ENCODE peak calls at places on chromosomes 1 and 21, in five cellular contexts. M, P, N, B and Y are unnamed samples. For H3K79me2, the result is how much of the 10 kb centered on the place peaks cover.

GRCh38 chr1:202203238-202204039 is 9.8 kb downstream of the LGR6 start:
- DNase-seq in M (no peak), P (no peak), N (no peak), B (no peak), Y (no peak)

GRCh38 chr21:39673736-39674135 is 61.0 kb downstream of the B3GALT5 start:
- DNase-seq in M (no peak), P (no peak), N (no peak), B (no peak), Y (no peak)

GRCh38 chr1:8583031-8583430 is 234.4 kb downstream of the RERE start:
- DNase-seq in M (no peak), P (no peak), N (no peak), B (no peak), Y (no peak)

GRCh38 chr1:3391711-3392110 is 62.8 kb upstream of the ARHGEF16 start:
- DNase-seq in M (no peak), P (no peak), N (no peak), B (peak), Y (no peak)

GRCh38 chr1:2132222-2133038 is 62.1 kb downstream of the FAAP20 start:
- DNase-seq in M (peak), P (peak), N (peak), B (peak), Y (peak)

GRCh38 chr1:99173282-99173681 is 91.0 kb upstream of the PLPPR4 start:
- DNase-seq in M (no peak), P (peak), N (no peak), B (no peak), Y (peak)

GRCh38 chr1:32736812-32737791 is 34.5 kb upstream of the SYNC start:
- DNase-seq in M (no peak), P (no peak), N (peak), B (peak), Y (no peak)

GRCh38 chr1:154222918-154223317 is 2.2 kb downstream of the UBAP2L start:
- DNase-seq in M (no peak), P (no peak), N (no peak), B (no peak), Y (peak)

GRCh38 chr1:109361649-109362048 is 36.1 kb downstream of the SORT1 start:
- DNase-seq in M (peak), P (peak), N (no peak), B (no peak), Y (peak)

GRCh38 chr1:64572222-64572900 is 102.4 kb downstream of the CACHD1 start:
- DNase-seq in M (no peak), P (no peak), N (no peak), B (peak), Y (no peak)

GRCh38 chr1:31591425-31592093 is 15.2 kb downstream of the TINAGL1 start:
- DNase-seq in M (peak), P (peak), N (no peak), B (no peak), Y (peak)

GRCh38 chr1:226598455-226598849 is 49.9 kb downstream of the STUM start:
- DNase-seq in M (no peak), P (no peak), N (no peak), B (no peak), Y (no peak)

GRCh38 chr1:81213279-81213678 is 587.5 kb upstream of the ADGRL2 start:
- DNase-seq in M (no peak), P (no peak), N (no peak), B (no peak), Y (no peak)

GRCh38 chr21:34202553-34203332 is 129.4 kb downstream of the MRPS6 start:
- DNase-seq in M (no peak), P (no peak), N (peak), B (peak), Y (no peak)

GRCh38 chr1:8133657-8134430 is 107.7 kb upstream of the ERRFI1 start:
- DNase-seq in M (peak), P (peak), N (no peak), B (no peak), Y (peak)

GRCh38 chr1:56644064-56644940 is 812 bp upstream of the PRKAA2 start:
- DNase-seq in M (no peak), P (no peak), N (peak), B (peak), Y (peak)

GRCh38 chr1:17649371-17650106 is 105.6 kb upstream of the ACTL8 start:
- DNase-seq in M (no peak), P (no peak), N (no peak), B (no peak), Y (no peak)

GRCh38 chr1:229234870-229235472 is 35.9 kb upstream of the RAB4A start:
- DNase-seq in M (no peak), P (no peak), N (no peak), B (no peak), Y (no peak)

GRCh38 chr1:215402147-215402546 is 165.0 kb upstream of the KCTD3 start:
- DNase-seq in M (no peak), P (no peak), N (no peak), B (no peak), Y (no peak)

GRCh38 chr1:34199927-34200326 is 23.2 kb downstream of the C1orf94 start:
- DNase-seq in M (peak), P (peak), N (peak), B (no peak), Y (peak)

GRCh38 chr1:25683731-25684130 is 67.1 kb downstream of the MAN1C1 start:
- DNase-seq in M (no peak), P (peak), N (no peak), B (no peak), Y (peak)

GRCh38 chr1:181638004-181638403 is 154.7 kb downstream of the CACNA1E start:
- DNase-seq in M (no peak), P (no peak), N (no peak), B (no peak), Y (no peak)

GRCh38 chr1:214581785-214582184 is 21.2 kb upstream of the CENPF start:
- DNase-seq in M (peak), P (peak), N (no peak), B (no peak), Y (peak)

GRCh38 chr1:232999960-233000625 is 49.7 kb downstream of the NTPCR start:
- DNase-seq in M (no peak), P (no peak), N (no peak), B (no peak), Y (no peak)

GRCh38 chr1:42328916-42329496 is 6.0 kb downstream of the FOXJ3 start:
- DNase-seq in M (no peak), P (no peak), N (no peak), B (no peak), Y (no peak)

GRCh38 chr1:156961709-156962108 is 41.3 kb downstream of the LRRC71 start:
- DNase-seq in M (no peak), P (no peak), N (no peak), B (peak), Y (peak)

GRCh38 chr1:20634594-20635084 is 1.4 kb downstream of the PINK1 start:
- DNase-seq in M (peak), P (peak), N (peak), B (peak), Y (peak)

GRCh38 chr21:46180079-46180722 is 4.1 kb downstream of the SPATC1L start:
- DNase-seq in M (no peak), P (no peak), N (no peak), B (no peak), Y (no peak)

GRCh38 chr1:27588256-27589232 is 15.4 kb downstream of the AHDC1 start:
- DNase-seq in M (no peak), P (no peak), N (no peak), B (no peak), Y (peak)

GRCh38 chr1:27581823-27582243 is 22.1 kb downstream of the AHDC1 start:
- DNase-seq in M (no peak), P (no peak), N (no peak), B (no peak), Y (no peak)

GRCh38 chr1:27583479-27583878 is 20.5 kb downstream of the AHDC1 start:
- DNase-seq in M (no peak), P (no peak), N (no peak), B (no peak), Y (no peak)

GRCh38 chr1:27585684-27586083 is 18.3 kb downstream of the AHDC1 start:
- DNase-seq in M (no peak), P (no peak), N (no peak), B (no peak), Y (no peak)

DNA sequence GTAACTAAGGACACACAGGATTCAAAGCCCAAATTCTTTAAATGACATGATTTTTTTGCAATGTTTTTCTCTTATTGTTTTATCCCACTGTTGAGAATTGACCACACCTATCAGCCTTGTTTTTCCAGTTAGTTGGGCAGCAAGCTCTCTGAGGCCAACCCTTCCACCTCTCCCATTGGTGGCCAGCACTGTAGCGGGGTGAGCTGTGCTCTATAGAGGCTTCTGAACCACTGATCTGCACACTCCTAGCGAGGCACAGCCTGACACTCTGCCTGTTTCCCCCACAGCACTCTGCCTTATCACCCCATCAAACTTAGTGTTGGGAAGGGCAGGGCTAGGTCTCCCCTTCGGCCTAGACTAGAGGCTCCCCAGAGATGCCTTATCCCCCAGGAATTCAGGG is 19.5 kb downstream of the AHDC1 start:
- DNase-seq in M (no peak), P (no peak), N (no peak), B (no peak), Y (no peak)
- H3K79me2 ChIP-seq in M (under half), P (half or more), N (half or more), B (half or more), Y (half or more)

GRCh38 chr1:93347319-93347899 is 1.7 kb downstream of the DR1 start:
- DNase-seq in M (no peak), P (no peak), N (no peak), B (no peak), Y (no peak)
- H3K27ac ChIP-seq in M (peak), P (peak), N (peak), B (no peak), Y (peak)

DNA sequence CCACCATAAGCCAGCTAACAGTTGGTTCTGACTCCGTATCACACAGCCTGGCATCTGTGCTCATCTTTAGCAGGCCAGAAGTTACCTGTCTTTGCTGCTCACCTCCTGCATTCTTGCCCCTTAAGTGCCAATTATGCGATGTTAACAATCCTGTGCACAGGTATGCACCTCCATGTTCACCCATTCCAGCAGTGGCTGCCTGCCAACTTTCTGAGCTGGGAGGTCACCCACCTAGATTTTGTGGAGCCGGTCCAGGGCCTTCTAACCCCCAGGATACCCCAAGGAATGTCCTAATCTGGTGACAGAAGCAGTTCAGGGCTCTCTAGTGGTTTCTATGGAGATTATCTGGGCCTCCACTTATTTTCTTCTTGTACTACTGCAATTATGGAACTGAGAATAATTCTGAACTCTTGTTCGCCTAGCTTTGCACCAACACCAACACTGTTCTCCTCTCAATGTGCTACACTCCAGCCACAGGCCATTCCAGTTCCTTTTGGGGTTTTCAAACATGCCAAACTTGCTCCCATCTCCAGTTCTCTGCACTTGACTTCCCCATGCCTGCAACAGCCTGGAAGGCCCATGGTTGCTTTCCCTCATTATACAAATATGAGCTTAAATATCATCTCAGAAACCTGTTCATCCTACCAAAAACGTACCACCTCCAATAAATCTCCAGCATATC is 9.0 kb downstream of the BCAR3 start:
- DNase-seq in M (peak), P (no peak), N (no peak), B (no peak), Y (no peak)
- H3K79me2 ChIP-seq in M (half or more), P (half or more), N (half or more), B (under half), Y (half or more)

GRCh38 chr1:61241864-61242472 is 159.6 kb downstream of the NFIA start:
- DNase-seq in M (no peak), P (no peak), N (no peak), B (no peak), Y (no peak)
- H3K27ac ChIP-seq in M (no peak), P (no peak), N (peak), B (no peak), Y (no peak)

DNA sequence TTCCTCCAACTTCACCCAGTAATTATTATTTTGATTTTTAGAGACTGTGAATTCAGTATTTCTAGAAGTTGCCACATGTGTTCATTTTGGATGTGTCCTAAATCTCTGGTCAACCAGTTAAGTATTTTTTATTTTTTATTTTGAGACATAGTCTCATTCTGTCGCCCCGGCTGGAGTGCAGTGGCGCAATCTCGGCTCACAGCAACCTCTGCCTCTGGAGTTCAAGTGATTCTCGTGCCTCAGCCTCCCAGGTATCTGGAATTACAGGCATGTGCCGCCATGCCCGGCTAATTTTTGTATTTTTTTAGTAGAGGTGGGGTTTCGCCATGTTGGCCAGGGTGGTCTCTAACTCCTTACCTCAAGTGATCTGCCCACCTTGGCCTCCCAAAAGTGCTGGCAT is 8.0 kb downstream of the MACF1 start:
- DNase-seq in M (no peak), P (no peak), N (no peak), B (no peak), Y (no peak)
- H3K79me2 ChIP-seq in M (under half), P (half or more), N (half or more), B (half or more), Y (half or more)